ENCODE peak calls at places on chromosomes 6 and 20, in ten cellular contexts. B is lower lobe of right lung, U is fibroblast of lung, P is HFFc6, D is K562, O is sigmoid colon, W is foreskin fibroblast, J is tibial artery, E is glutamatergic neuron, F is HCT116. I is an unnamed sample.
A peak's percentile ranks its signal among the peaks of the same experiment; 100 is the strongest.

GRCh38 chr6:95087394-95088097 is 489.8 kb upstream of the MANEA start:
- DNase-seq in B (no peak), U (peak; percentile 89), P (peak; percentile 33), D (no peak), O (no peak), W (peak; percentile 77), J (no peak), E (no peak), F (peak; percentile 50), I (peak; percentile 28)

GRCh38 chr6:142561511-142562265 is 259.9 kb downstream of the ADGRG6 start:
- DNase-seq in B (no peak), U (no peak), P (no peak), D (no peak), O (no peak), W (no peak), J (no peak), E (no peak), F (no peak), I (no peak)

GRCh38 chr6:119240257-119241123 is 109.1 kb downstream of the MAN1A1 start:
- DNase-seq in B (no peak), U (peak; percentile 29), P (no peak), D (no peak), O (no peak), W (no peak), J (no peak), E (no peak), F (no peak), I (no peak)

GRCh38 chr6:155340464-155341129 is 26.3 kb upstream of the TFB1M start:
- DNase-seq in B (no peak), U (peak; percentile 68), P (peak; percentile 78), D (no peak), O (no peak), W (peak; percentile 54), J (no peak), E (no peak), F (peak; percentile 16), I (peak; percentile 23)

GRCh38 chr6:4085329-4085695 is 6.4 kb upstream of the FAM217A start:
- DNase-seq in B (no peak), U (peak; percentile 56), P (peak; percentile 49), D (no peak), O (no peak), W (peak; percentile 61), J (no peak), E (no peak), F (no peak), I (no peak)

GRCh38 chr6:26268659-26269402 is 96.2 kb upstream of the BTN3A2 start:
- DNase-seq in B (no peak), U (peak; percentile 81), P (peak; percentile 57), D (no peak), O (peak; percentile 43), W (peak; percentile 77), J (no peak), E (no peak), F (no peak), I (peak; percentile 76)

GRCh38 chr20:38181207-38181693 is 16.2 kb upstream of the TGM2 start:
- DNase-seq in B (no peak), U (no peak), P (peak; percentile 47), D (no peak), O (peak; percentile 46), W (no peak), J (no peak), E (no peak), F (no peak), I (no peak)

GRCh38 chr6:25010917-25011625 is 75.3 kb upstream of the RIPOR2 start:
- DNase-seq in B (no peak), U (peak; percentile 63), P (peak; percentile 37), D (no peak), O (no peak), W (peak; percentile 66), J (no peak), E (no peak), F (no peak), I (no peak)

GRCh38 chr20:41818369-41818768 is 200.2 kb upstream of the CHD6 start:
- DNase-seq in B (no peak), U (no peak), P (no peak), D (no peak), O (no peak), W (no peak), J (no peak), E (no peak), F (no peak), I (no peak)

GRCh38 chr6:124927806-124928205 is 34.4 kb upstream of the RNF217 start:
- DNase-seq in B (no peak), U (peak; percentile 73), P (no peak), D (no peak), O (no peak), W (peak; percentile 84), J (no peak), E (no peak), F (peak; percentile 59), I (no peak)

GRCh38 chr6:134340574-134340973 is 22.7 kb upstream of the SGK1 start:
- DNase-seq in B (no peak), U (no peak), P (no peak), D (no peak), O (no peak), W (peak; percentile 38), J (no peak), E (no peak), F (no peak), I (no peak)

GRCh38 chr6:46042355-46042999 is 26.8 kb upstream of the CLIC5 start:
- DNase-seq in B (no peak), U (peak; percentile 34), P (peak; percentile 9), D (peak; percentile 34), O (no peak), W (peak; percentile 38), J (no peak), E (no peak), F (peak; percentile 58), I (peak; percentile 44)

GRCh38 chr6:43771210-43771857 is 1.3 kb downstream of the VEGFA start:
- DNase-seq in B (peak; percentile 82), U (peak; percentile 61), P (peak; percentile 28), D (peak; percentile 82), O (peak; percentile 86), W (peak; percentile 81), J (peak; percentile 88), E (peak; percentile 46), F (no peak), I (peak; percentile 64)

GRCh38 chr6:135820340-135820739 is 31.2 kb upstream of the PDE7B start:
- DNase-seq in B (no peak), U (no peak), P (no peak), D (no peak), O (no peak), W (no peak), J (no peak), E (peak; percentile 30), F (no peak), I (no peak)

GRCh38 chr20:10626896-10627295 is 46.9 kb downstream of the JAG1 start:
- DNase-seq in B (no peak), U (no peak), P (no peak), D (no peak), O (no peak), W (peak; percentile 63), J (no peak), E (no peak), F (no peak), I (no peak)

GRCh38 chr6:81480139-81480538 is 272.3 kb downstream of the TENT5A start:
- DNase-seq in B (no peak), U (peak; percentile 58), P (no peak), D (no peak), O (no peak), W (peak; percentile 72), J (no peak), E (no peak), F (no peak), I (peak; percentile 29)

GRCh38 chr6:53493635-53494025 is 51.3 kb downstream of the GCLC start:
- DNase-seq in B (no peak), U (peak; percentile 47), P (no peak), D (no peak), O (no peak), W (peak; percentile 25), J (no peak), E (no peak), F (no peak), I (no peak)

GRCh38 chr6:136069119-136069518 is 181.0 kb downstream of the MTFR2 start:
- DNase-seq in B (no peak), U (peak; percentile 72), P (peak; percentile 76), D (no peak), O (no peak), W (peak; percentile 86), J (no peak), E (no peak), F (no peak), I (no peak)

GRCh38 chr6:132209351-132209750 is 191.9 kb downstream of the MOXD1 start:
- DNase-seq in B (no peak), U (no peak), P (peak; percentile 76), D (no peak), O (no peak), W (peak; percentile 67), J (no peak), E (no peak), F (peak; percentile 54), I (peak; percentile 50)
- TF ChIP-seq CTCF in B (no peak), U (no peak), P (peak; percentile 28), D (no peak), O (no peak), W (no peak), J (no peak), E (no peak), F (no peak), I (no peak)

GRCh38 chr6:162343196-162343901 is 384.2 kb downstream of the PRKN start:
- DNase-seq in B (no peak), U (no peak), P (no peak), D (no peak), O (no peak), W (peak; percentile 9), J (no peak), E (no peak), F (peak; percentile 4), I (no peak)
- TF ChIP-seq CTCF in B (no peak), U (no peak), P (no peak), D (no peak), O (no peak), W (no peak), J (no peak), E (peak; percentile 21), F (peak; percentile 15), I (no peak)

GRCh38 chr6:32166411-32167061 is 2.1 kb downstream of the EGFL8 start:
- DNase-seq in B (no peak), U (no peak), P (no peak), D (peak; percentile 69), O (no peak), W (no peak), J (no peak), E (peak; percentile 47), F (no peak), I (no peak)
- TF ChIP-seq CTCF in B (no peak), U (no peak), P (no peak), D (peak; percentile 59), O (no peak), W (no peak), J (no peak), E (no peak), F (peak; percentile 17), I (peak; percentile 18)

DNA sequence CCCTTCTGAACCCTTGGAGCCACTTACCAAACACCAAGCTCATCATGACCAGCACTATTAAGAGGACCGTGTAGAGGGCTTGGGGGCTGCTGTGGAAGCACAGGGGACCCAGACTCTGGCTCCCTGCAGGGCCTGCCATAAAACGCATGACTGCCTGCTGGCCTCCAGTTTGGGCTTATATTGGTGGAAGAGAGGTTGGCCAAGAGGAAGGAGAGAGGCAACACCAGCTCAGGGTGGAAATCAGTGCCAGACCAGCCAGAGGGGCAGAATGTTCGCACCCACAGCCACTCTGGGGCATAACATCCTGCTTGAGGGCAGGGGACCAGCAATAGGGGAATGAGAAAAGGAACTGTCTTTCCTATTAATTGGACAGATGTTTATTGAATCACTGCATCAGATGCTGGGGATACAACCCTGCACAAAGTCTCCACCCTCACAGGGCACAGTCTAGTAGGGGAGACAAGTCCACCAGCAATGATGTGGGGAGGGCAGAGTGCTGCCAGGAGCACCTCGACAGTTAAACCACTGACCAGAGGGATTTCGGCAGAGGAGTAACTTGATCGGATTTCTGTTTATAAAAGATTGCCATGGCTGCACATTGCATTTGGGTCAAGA is 534 bp downstream of the LY6G5C start:
- DNase-seq in B (no peak), U (no peak), P (no peak), D (no peak), O (no peak), W (no peak), J (no peak), E (no peak), F (no peak), I (no peak)
- TF ChIP-seq CTCF in B (no peak), U (no peak), P (no peak), D (no peak), O (no peak), W (no peak), J (no peak), E (no peak), F (no peak), I (no peak)